ENCODE peak calls at places on chromosome 16, in eight cellular contexts. One of them, this sample, is unnamed.

GRCh38 chr16:21673469-21673868 is 9.7 kb downstream of the OTOA start:
- DNase-seq in IMR-90: no peak
- DNase-seq in stomach: no peak
- DNase-seq in K562: no peak
- DNase-seq in HepG2: no peak
- DNase-seq in transverse colon: no peak
- DNase-seq in uterus: no peak
- DNase-seq in tibial nerve: no peak
- DNase-seq in this sample: no peak

GRCh38 chr16:14186007-14186953 is 115.2 kb downstream of the MRTFB start:
- DNase-seq in uterus: peak; percentile 51
- DNase-seq in transverse colon: no peak
- DNase-seq in stomach: no peak
- DNase-seq in tibial nerve: no peak
- DNase-seq in HepG2: no peak
- DNase-seq in K562: no peak
- DNase-seq in IMR-90: peak; percentile 79
- DNase-seq in this sample: no peak

GRCh38 chr16:11175850-11176341 is 80.1 kb downstream of the SOCS1 start:
- DNase-seq in IMR-90: no peak
- DNase-seq in transverse colon: no peak
- DNase-seq in uterus: no peak
- DNase-seq in tibial nerve: no peak
- DNase-seq in K562: no peak
- DNase-seq in HepG2: no peak
- DNase-seq in stomach: no peak
- DNase-seq in this sample: no peak

GRCh38 chr16:88991813-88992350 is 14.9 kb upstream of the CBFA2T3 start:
- DNase-seq in K562: peak; percentile 56
- DNase-seq in tibial nerve: no peak
- DNase-seq in transverse colon: no peak
- DNase-seq in uterus: no peak
- DNase-seq in IMR-90: no peak
- DNase-seq in HepG2: no peak
- DNase-seq in stomach: no peak
- DNase-seq in this sample: no peak

GRCh38 chr16:24815052-24815451 is 30.7 kb upstream of the SLC5A11 start:
- DNase-seq in tibial nerve: no peak
- DNase-seq in K562: no peak
- DNase-seq in uterus: no peak
- DNase-seq in IMR-90: no peak
- DNase-seq in HepG2: no peak
- DNase-seq in stomach: no peak
- DNase-seq in transverse colon: no peak
- DNase-seq in this sample: no peak

GRCh38 chr16:359067-359763 is 6.7 kb upstream of the AXIN1 start:
- DNase-seq in tibial nerve: no peak
- DNase-seq in stomach: no peak
- DNase-seq in transverse colon: peak; percentile 7
- DNase-seq in HepG2: peak; percentile 67
- DNase-seq in K562: no peak
- DNase-seq in IMR-90: no peak
- DNase-seq in uterus: no peak
- DNase-seq in this sample: no peak

GRCh38 chr16:10493276-10493675 is 87.1 kb downstream of the EMP2 start:
- DNase-seq in HepG2: no peak
- DNase-seq in transverse colon: no peak
- DNase-seq in stomach: no peak
- DNase-seq in K562: no peak
- DNase-seq in uterus: no peak
- DNase-seq in IMR-90: no peak
- DNase-seq in tibial nerve: no peak
- DNase-seq in this sample: no peak

GRCh38 chr16:80526418-80527061 is 14.3 kb upstream of the DYNLRB2 start:
- DNase-seq in IMR-90: peak; percentile 55
- DNase-seq in tibial nerve: no peak
- DNase-seq in K562: peak; percentile 70
- DNase-seq in stomach: peak; percentile 48
- DNase-seq in HepG2: peak; percentile 60
- DNase-seq in transverse colon: peak; percentile 42
- DNase-seq in uterus: peak; percentile 37
- DNase-seq in this sample: peak; percentile 57

GRCh38 chr16:87780385-87780989 is 14.7 kb upstream of the KLHDC4 start:
- DNase-seq in stomach: peak; percentile 34
- DNase-seq in HepG2: no peak
- DNase-seq in IMR-90: peak; percentile 38
- DNase-seq in uterus: no peak
- DNase-seq in K562: peak; percentile 29
- DNase-seq in transverse colon: peak; percentile 49
- DNase-seq in tibial nerve: no peak
- DNase-seq in this sample: peak; percentile 27

GRCh38 chr16:63466-63865 is 9.0 kb downstream of the RHBDF1 start:
- DNase-seq in IMR-90: no peak
- DNase-seq in uterus: no peak
- DNase-seq in HepG2: no peak
- DNase-seq in tibial nerve: no peak
- DNase-seq in K562: no peak
- DNase-seq in stomach: no peak
- DNase-seq in transverse colon: no peak
- DNase-seq in this sample: no peak

GRCh38 chr16:66523861-66524354 is 26.0 kb downstream of the TK2 start:
- DNase-seq in K562: no peak
- DNase-seq in uterus: no peak
- DNase-seq in stomach: no peak
- DNase-seq in transverse colon: peak; percentile 56
- DNase-seq in tibial nerve: no peak
- DNase-seq in IMR-90: no peak
- DNase-seq in HepG2: no peak
- DNase-seq in this sample: peak; percentile 51

GRCh38 chr16:15993946-15994665 is 44.7 kb downstream of the ABCC1 start:
- DNase-seq in K562: no peak
- DNase-seq in stomach: no peak
- DNase-seq in IMR-90: peak; percentile 71
- DNase-seq in tibial nerve: no peak
- DNase-seq in transverse colon: no peak
- DNase-seq in uterus: no peak
- DNase-seq in HepG2: no peak
- DNase-seq in this sample: no peak

GRCh38 chr16:53080345-53081031 is 25.7 kb downstream of the CHD9 start:
- DNase-seq in IMR-90: peak; percentile 89
- DNase-seq in K562: no peak
- DNase-seq in HepG2: no peak
- DNase-seq in stomach: no peak
- DNase-seq in tibial nerve: peak; percentile 57
- DNase-seq in transverse colon: peak; percentile 29
- DNase-seq in uterus: peak; percentile 75
- DNase-seq in this sample: peak; percentile 85

GRCh38 chr16:65745201-65745600 is 621.3 kb upstream of the CDH5 start:
- DNase-seq in tibial nerve: no peak
- DNase-seq in uterus: no peak
- DNase-seq in HepG2: no peak
- DNase-seq in stomach: no peak
- DNase-seq in IMR-90: no peak
- DNase-seq in K562: no peak
- DNase-seq in transverse colon: no peak
- DNase-seq in this sample: no peak

GRCh38 chr16:22970191-22970845 is 156.4 kb downstream of the HS3ST2 start:
- DNase-seq in HepG2: no peak
- DNase-seq in K562: no peak
- DNase-seq in stomach: no peak
- DNase-seq in IMR-90: no peak
- DNase-seq in uterus: no peak
- DNase-seq in tibial nerve: no peak
- DNase-seq in transverse colon: no peak
- DNase-seq in this sample: no peak

GRCh38 chr16:17556276-17557052 is 85.7 kb upstream of the XYLT1 start:
- DNase-seq in tibial nerve: no peak
- DNase-seq in stomach: no peak
- DNase-seq in uterus: no peak
- DNase-seq in HepG2: peak; percentile 49
- DNase-seq in K562: peak; percentile 59
- DNase-seq in transverse colon: no peak
- DNase-seq in IMR-90: peak; percentile 33
- DNase-seq in this sample: no peak

GRCh38 chr16:50210266-50211038 is 55.9 kb upstream of the ADCY7 start:
- DNase-seq in IMR-90: peak; percentile 87
- DNase-seq in HepG2: peak; percentile 77
- DNase-seq in uterus: peak; percentile 87
- DNase-seq in K562: peak; percentile 65
- DNase-seq in stomach: peak; percentile 81
- DNase-seq in tibial nerve: peak; percentile 66
- DNase-seq in transverse colon: peak; percentile 82
- DNase-seq in this sample: peak; percentile 87

GRCh38 chr16:67804853-67805542 is 1.4 kb downstream of the RANBP10 start:
- DNase-seq in transverse colon: no peak
- DNase-seq in HepG2: peak; percentile 74
- DNase-seq in stomach: no peak
- DNase-seq in IMR-90: peak; percentile 34
- DNase-seq in tibial nerve: no peak
- DNase-seq in uterus: no peak
- DNase-seq in K562: no peak
- DNase-seq in this sample: no peak

GRCh38 chr16:67807148-67807682 is 526 bp downstream of the TSNAXIP1 start:
- DNase-seq in HepG2: no peak
- DNase-seq in tibial nerve: no peak
- DNase-seq in transverse colon: no peak
- DNase-seq in stomach: no peak
- DNase-seq in uterus: no peak
- DNase-seq in IMR-90: no peak
- DNase-seq in K562: no peak
- DNase-seq in this sample: no peak

GRCh38 chr16:67803894-67804293 is 2.5 kb downstream of the RANBP10 start:
- DNase-seq in uterus: no peak
- DNase-seq in tibial nerve: no peak
- DNase-seq in K562: no peak
- DNase-seq in IMR-90: no peak
- DNase-seq in transverse colon: no peak
- DNase-seq in stomach: no peak
- DNase-seq in HepG2: no peak
- DNase-seq in this sample: no peak

GRCh38 chr16:67805718-67806427 is 487 bp downstream of the RANBP10 start:
- DNase-seq in HepG2: no peak
- DNase-seq in stomach: no peak
- DNase-seq in K562: no peak
- DNase-seq in IMR-90: no peak
- DNase-seq in uterus: peak; percentile 25
- DNase-seq in tibial nerve: no peak
- DNase-seq in transverse colon: peak; percentile 21
- DNase-seq in this sample: peak; percentile 32

GRCh38 chr16:67806428-67807147 is at the start of the genes RANBP10 and TSNAXIP1:
- DNase-seq in HepG2: peak; percentile 100
- DNase-seq in IMR-90: peak; percentile 99
- DNase-seq in tibial nerve: peak; percentile 95
- DNase-seq in transverse colon: peak; percentile 97
- DNase-seq in stomach: peak; percentile 97
- DNase-seq in K562: peak; percentile 95
- DNase-seq in uterus: peak; percentile 98
- DNase-seq in this sample: peak; percentile 99
- TF ChIP-seq POLR2A in HepG2: peak; percentile 94
- TF ChIP-seq POLR2A in IMR-90: peak; percentile 82
- TF ChIP-seq POLR2A in tibial nerve: peak; percentile 83
- TF ChIP-seq POLR2A in transverse colon: peak; percentile 84
- TF ChIP-seq POLR2A in stomach: no peak
- TF ChIP-seq POLR2A in K562: peak; percentile 87
- TF ChIP-seq POLR2A in uterus: peak; percentile 80
- TF ChIP-seq POLR2A in this sample: peak; percentile 76

GRCh38 chr16:12753203-12754023 is 50.3 kb downstream of the CPPED1 start:
- DNase-seq in IMR-90: no peak
- DNase-seq in transverse colon: no peak
- DNase-seq in HepG2: no peak
- DNase-seq in uterus: no peak
- DNase-seq in K562: no peak
- DNase-seq in stomach: no peak
- DNase-seq in tibial nerve: no peak
- DNase-seq in this sample: no peak
- H3K27ac ChIP-seq in IMR-90: no peak overlapping the region
- H3K27ac ChIP-seq in transverse colon: no peak overlapping the region
- H3K27ac ChIP-seq in HepG2: peak overlapping the region; percentile 77
- H3K27ac ChIP-seq in uterus: no peak overlapping the region
- H3K27ac ChIP-seq in K562: no peak overlapping the region
- H3K27ac ChIP-seq in stomach: no peak overlapping the region
- H3K27ac ChIP-seq in tibial nerve: no peak overlapping the region
- H3K27ac ChIP-seq in this sample: no peak overlapping the region

DNA sequence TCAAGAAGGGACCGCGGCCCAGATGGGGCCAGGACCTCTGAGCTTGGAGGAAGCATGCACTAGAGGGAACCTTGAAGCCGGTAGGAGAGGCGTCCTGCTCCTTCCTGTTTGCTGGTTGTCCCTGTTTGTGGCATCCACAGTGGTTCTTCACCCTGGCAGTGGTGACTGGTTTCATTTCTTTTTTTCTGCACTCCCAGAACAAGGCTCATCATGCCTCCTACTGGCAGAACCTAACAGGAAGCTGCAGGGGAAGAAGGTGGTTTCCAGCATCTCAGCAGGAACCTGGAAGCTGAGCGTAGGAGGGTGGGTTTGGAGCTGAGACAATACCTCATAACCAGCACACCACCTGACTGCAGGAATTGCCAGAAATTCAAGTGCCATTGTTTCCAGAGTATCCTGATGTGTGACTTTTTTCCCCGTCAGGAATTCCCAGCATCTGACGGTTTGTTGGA is 5.8 kb downstream of the TMEM231 start:
- DNase-seq in IMR-90: peak; percentile 43
- DNase-seq in uterus: peak; percentile 52
- DNase-seq in stomach: peak; percentile 31
- DNase-seq in K562: no peak
- DNase-seq in tibial nerve: no peak
- DNase-seq in transverse colon: peak; percentile 72
- DNase-seq in HepG2: peak; percentile 58
- DNase-seq in this sample: peak; percentile 65
- TF ChIP-seq POLR2A in IMR-90: no peak
- TF ChIP-seq POLR2A in uterus: no peak
- TF ChIP-seq POLR2A in stomach: no peak
- TF ChIP-seq POLR2A in K562: no peak
- TF ChIP-seq POLR2A in tibial nerve: no peak
- TF ChIP-seq POLR2A in transverse colon: no peak
- TF ChIP-seq POLR2A in HepG2: no peak
- TF ChIP-seq POLR2A in this sample: no peak

GRCh38 chr16:4922721-4923342 is 14.1 kb downstream of the PPL start:
- DNase-seq in uterus: no peak
- DNase-seq in IMR-90: no peak
- DNase-seq in K562: no peak
- DNase-seq in tibial nerve: no peak
- DNase-seq in stomach: no peak
- DNase-seq in transverse colon: no peak
- DNase-seq in HepG2: no peak
- DNase-seq in this sample: no peak
- H3K27ac ChIP-seq in uterus: no peak overlapping the region
- H3K27ac ChIP-seq in IMR-90: no peak overlapping the region
- H3K27ac ChIP-seq in K562: no peak overlapping the region
- H3K27ac ChIP-seq in tibial nerve: peak overlapping the region; percentile 53
- H3K27ac ChIP-seq in stomach: no peak overlapping the region
- H3K27ac ChIP-seq in transverse colon: no peak overlapping the region
- H3K27ac ChIP-seq in HepG2: no peak overlapping the region
- H3K27ac ChIP-seq in this sample: no peak overlapping the region

GRCh38 chr16:70476272-70477020 is 22.1 kb downstream of the FCSK start:
- DNase-seq in stomach: peak; percentile 31
- DNase-seq in uterus: no peak
- DNase-seq in tibial nerve: no peak
- DNase-seq in K562: no peak
- DNase-seq in HepG2: no peak
- DNase-seq in IMR-90: peak; percentile 83
- DNase-seq in transverse colon: no peak
- DNase-seq in this sample: no peak
- TF ChIP-seq POLR2A in stomach: no peak
- TF ChIP-seq POLR2A in uterus: no peak
- TF ChIP-seq POLR2A in tibial nerve: no peak
- TF ChIP-seq POLR2A in K562: no peak
- TF ChIP-seq POLR2A in HepG2: no peak
- TF ChIP-seq POLR2A in IMR-90: no peak
- TF ChIP-seq POLR2A in transverse colon: no peak
- TF ChIP-seq POLR2A in this sample: no peak

This sample was measured in adrenal gland.